ENCODE peak calls at places on chromosomes 6 and 20, in six cellular contexts. S is neural progenitor cell, A is GM23248, O is MM.1S, K is GM23338, G is SK-N-SH. V is an unnamed sample. For H3K4me1 and H3F3A, the result is how much of the 10 kb centered on the place peaks cover.

GRCh38 chr6:10695086-10695657 is 400 bp downstream of the PAK1IP1 start:
- DNase-seq in S (no peak), A (peak), O (peak), K (no peak), G (peak), V (no peak)

GRCh38 chr6:12548526-12548925 is 168.0 kb upstream of the PHACTR1 start:
- DNase-seq in S (no peak), A (peak), O (no peak), K (no peak), G (no peak), V (no peak)

GRCh38 chr20:21503345-21503744 is 10.5 kb downstream of the NKX2-2 start:
- DNase-seq in S (no peak), A (peak), O (peak), K (no peak), G (no peak), V (peak)

GRCh38 chr6:157240059-157240959 is 83.0 kb downstream of the TMEM242 start:
- DNase-seq in S (peak), A (peak), O (peak), K (no peak), G (no peak), V (peak)

GRCh38 chr20:50333856-50334255 is 143.2 kb downstream of the CEBPB start:
- DNase-seq in S (no peak), A (peak), O (no peak), K (no peak), G (no peak), V (peak)

GRCh38 chr6:75207211-75207984 is 1.5 kb upstream of the COL12A1 start:
- DNase-seq in S (peak), A (peak), O (no peak), K (peak), G (peak), V (no peak)

GRCh38 chr6:142696123-142696522 is 248.9 kb downstream of the HIVEP2 start:
- DNase-seq in S (no peak), A (peak), O (no peak), K (no peak), G (no peak), V (peak)

GRCh38 chr6:75488026-75488425 is 5.6 kb downstream of the FILIP1 start:
- DNase-seq in S (no peak), A (peak), O (no peak), K (no peak), G (no peak), V (no peak)

GRCh38 chr6:126605089-126605488 is 265.2 kb downstream of the CENPW start:
- DNase-seq in S (no peak), A (no peak), O (no peak), K (no peak), G (no peak), V (no peak)

GRCh38 chr6:99294786-99295185 is 54.7 kb downstream of the FAXC start:
- DNase-seq in S (no peak), A (no peak), O (no peak), K (no peak), G (no peak), V (no peak)

GRCh38 chr6:20302702-20303251 is 90.5 kb upstream of the MBOAT1 start:
- DNase-seq in S (no peak), A (peak), O (no peak), K (no peak), G (no peak), V (peak)

GRCh38 chr6:53861543-53861942 is 66.7 kb downstream of the LRRC1 start:
- DNase-seq in S (no peak), A (no peak), O (no peak), K (no peak), G (no peak), V (peak)

GRCh38 chr6:45898941-45899682 is 116.5 kb downstream of the CLIC5 start:
- DNase-seq in S (no peak), A (peak), O (no peak), K (peak), G (no peak), V (no peak)

GRCh38 chr6:45964300-45964699 is 51.4 kb downstream of the CLIC5 start:
- DNase-seq in S (no peak), A (no peak), O (no peak), K (no peak), G (no peak), V (no peak)

GRCh38 chr6:32668226-32668747 is 1.8 kb upstream of the HLA-DQB1 start:
- DNase-seq in S (peak), A (peak), O (peak), K (peak), G (no peak), V (peak)

GRCh38 chr20:22825076-22825475 is 210.0 kb upstream of the SSTR4 start:
- DNase-seq in S (no peak), A (peak), O (no peak), K (no peak), G (no peak), V (peak)

GRCh38 chr6:37680668-37681067 is 17.0 kb downstream of the MDGA1 start:
- DNase-seq in S (no peak), A (no peak), O (no peak), K (no peak), G (no peak), V (no peak)

GRCh38 chr6:142907017-142907470 is 37.9 kb downstream of the HIVEP2 start:
- DNase-seq in S (no peak), A (no peak), O (peak), K (no peak), G (no peak), V (no peak)

GRCh38 chr6:47334334-47334733 is 24.6 kb upstream of the TNFRSF21 start:
- DNase-seq in S (no peak), A (no peak), O (no peak), K (no peak), G (no peak), V (peak)

GRCh38 chr6:78538002-78538401 is 329.3 kb upstream of the IRAK1BP1 start:
- DNase-seq in S (no peak), A (peak), O (no peak), K (no peak), G (no peak), V (peak)

GRCh38 chr20:62694106-62694505 is 14.5 kb upstream of the NTSR1 start:
- DNase-seq in S (no peak), A (no peak), O (no peak), K (no peak), G (no peak), V (no peak)

DNA sequence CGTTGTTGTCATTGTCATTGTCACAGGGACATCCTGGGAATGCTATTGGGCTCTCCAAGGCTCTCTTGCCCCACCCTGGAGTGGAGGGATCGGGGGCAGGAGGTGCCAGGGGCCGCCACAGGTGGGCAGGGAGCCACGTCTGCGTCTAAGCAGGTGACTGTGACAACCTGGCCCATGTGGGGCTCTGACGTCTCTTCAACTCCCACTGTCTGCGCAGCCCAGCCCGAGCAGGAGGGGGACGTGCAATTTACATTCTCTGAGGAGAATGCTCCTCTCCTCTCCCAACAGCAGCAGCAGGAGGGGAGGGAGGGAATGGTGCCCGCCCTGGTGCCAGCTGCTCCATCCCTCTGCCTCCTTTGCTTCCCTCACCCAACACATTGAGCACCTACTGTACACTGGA is 50.1 kb downstream of the GRM4 start:
- DNase-seq in S (no peak), A (no peak), O (no peak), K (no peak), G (no peak), V (no peak)
- TF ChIP-seq EZH2phosphoT487 in S (no peak), A (no peak), O (no peak), K (no peak), G (no peak), V (no peak)

DNA sequence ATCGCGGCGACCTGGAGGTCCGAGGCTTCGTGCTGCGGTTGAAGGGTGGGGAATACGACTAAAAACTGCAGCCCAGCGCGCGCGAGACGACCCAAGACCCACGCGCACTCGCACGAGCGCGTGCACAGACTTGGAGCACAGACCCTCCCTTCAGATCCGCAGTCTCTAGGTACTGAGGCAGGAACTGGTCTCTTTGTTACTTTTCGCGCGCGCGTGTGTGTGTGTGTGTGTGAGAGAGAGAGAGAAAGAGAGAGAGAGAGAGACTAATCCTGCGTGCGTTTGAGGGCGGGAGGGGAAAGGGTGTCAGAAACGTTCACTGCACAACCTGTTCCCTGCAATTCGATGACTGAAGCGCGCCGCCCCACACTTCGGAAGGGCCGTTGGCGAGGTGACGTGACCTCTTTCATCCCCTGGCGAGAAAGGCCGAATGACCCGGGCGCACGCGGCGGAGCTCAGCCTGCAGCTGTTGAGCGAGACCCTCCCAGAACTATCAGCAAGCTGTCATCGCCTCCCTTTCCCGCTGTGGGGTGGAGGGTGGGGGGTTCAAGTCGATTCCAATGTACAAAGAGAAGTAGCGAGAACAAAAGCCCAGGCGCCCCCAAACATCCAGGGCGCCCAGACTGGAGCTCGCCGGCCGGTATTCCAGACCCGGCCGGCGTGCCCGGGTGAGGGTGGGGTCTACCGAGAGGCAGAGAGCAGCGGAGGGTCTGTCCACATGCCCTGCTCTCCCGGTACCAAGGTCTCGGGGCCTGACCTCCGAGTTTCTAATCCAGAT is 1.5 kb upstream of the TUBB2B start:
- DNase-seq in S (peak), A (no peak), O (no peak), K (peak), G (no peak), V (no peak)
- H3K4me1 ChIP-seq in S (under half), A (under half), O (under half), K (under half), G (under half), V (under half)

DNA sequence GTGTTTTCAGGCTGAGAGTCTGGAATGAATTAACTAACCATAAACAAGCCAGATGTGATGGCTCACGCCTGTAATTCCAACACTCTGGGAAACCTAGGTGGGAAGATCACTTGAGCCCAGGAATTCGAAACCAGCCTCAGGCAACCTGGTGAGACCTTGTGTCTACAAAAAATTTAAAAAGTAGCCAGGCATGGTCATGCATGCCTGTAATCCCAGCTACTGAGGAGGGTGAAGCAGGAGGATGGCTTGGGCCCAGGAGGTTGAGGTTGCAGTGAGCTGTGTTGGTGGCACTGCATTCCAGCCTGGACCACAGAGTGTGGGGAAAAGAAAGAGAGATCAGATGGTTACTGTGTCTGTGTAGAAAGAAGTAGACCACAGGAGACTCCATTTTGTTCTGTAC is 37.9 kb downstream of the DEK start:
- DNase-seq in S (no peak), A (peak), O (no peak), K (no peak), G (no peak), V (no peak)
- H3F3A ChIP-seq in S (half or more), A (under half), O (under half), K (under half), G (under half), V (under half)

GRCh38 chr6:43939281-43940070 is 169.5 kb downstream of the VEGFA start:
- DNase-seq in S (no peak), A (no peak), O (no peak), K (no peak), G (peak), V (no peak)
- TF ChIP-seq EZH2phosphoT487 in S (no peak), A (no peak), O (no peak), K (no peak), G (no peak), V (no peak)

DNA sequence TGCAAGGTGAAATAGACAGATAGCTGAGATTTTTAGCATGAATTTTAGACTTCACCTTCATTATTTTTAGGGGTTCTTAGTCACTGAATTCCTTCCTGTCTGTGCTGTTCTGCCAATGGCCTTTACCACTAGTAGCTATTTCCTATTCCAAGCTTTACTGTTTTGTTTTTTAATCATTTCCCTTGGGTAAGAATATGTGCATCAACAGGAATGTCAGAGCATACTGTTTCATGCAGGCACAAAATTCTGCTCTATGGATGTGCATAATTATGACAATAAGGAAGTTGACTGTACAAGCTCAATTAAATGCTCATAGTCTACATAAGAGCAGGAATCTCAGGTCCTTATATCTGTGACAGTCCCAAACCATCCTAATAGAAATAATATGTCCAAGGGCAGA is 5.0 kb downstream of the TNFAIP3 start:
- DNase-seq in S (no peak), A (peak), O (no peak), K (no peak), G (no peak), V (peak)
- H3K4me1 ChIP-seq in S (half or more), A (half or more), O (under half), K (under half), G (under half), V (under half)

DNA sequence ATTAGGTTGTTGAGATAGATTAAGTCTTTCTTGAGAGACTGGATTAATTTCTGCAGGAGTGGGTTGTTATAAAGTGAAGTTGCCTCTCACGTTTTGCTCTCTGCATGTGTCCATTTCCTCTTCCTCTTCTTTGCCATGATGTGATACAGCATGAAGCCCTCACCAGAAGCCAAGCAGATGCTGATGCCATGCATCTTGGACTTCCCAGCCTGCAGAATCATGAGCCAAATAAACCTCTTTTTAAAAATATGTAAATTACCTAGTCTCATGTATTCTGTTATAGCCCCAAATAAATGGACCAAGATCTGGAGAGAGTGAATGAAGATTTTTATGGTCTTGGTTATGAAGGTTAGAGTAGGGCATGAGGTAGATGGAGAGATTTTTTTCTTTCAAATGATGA is 111.6 kb upstream of the MAN1A1 start:
- DNase-seq in S (no peak), A (no peak), O (no peak), K (no peak), G (no peak), V (no peak)
- H3F3A ChIP-seq in S (under half), A (under half), O (half or more), K (under half), G (under half), V (under half)

GRCh38 chr20:4161447-4162251 is 146.3 kb upstream of the RNF24 start:
- DNase-seq in S (no peak), A (no peak), O (peak), K (peak), G (no peak), V (peak)
- TF ChIP-seq EZH2phosphoT487 in S (no peak), A (no peak), O (no peak), K (no peak), G (no peak), V (no peak)

GRCh38 chr6:35048631-35049083 is 92.5 kb downstream of the TCP11 start:
- DNase-seq in S (peak), A (peak), O (peak), K (peak), G (peak), V (no peak)
- H3K4me1 ChIP-seq in S (half or more), A (half or more), O (under half), K (half or more), G (under half), V (under half)

DNA sequence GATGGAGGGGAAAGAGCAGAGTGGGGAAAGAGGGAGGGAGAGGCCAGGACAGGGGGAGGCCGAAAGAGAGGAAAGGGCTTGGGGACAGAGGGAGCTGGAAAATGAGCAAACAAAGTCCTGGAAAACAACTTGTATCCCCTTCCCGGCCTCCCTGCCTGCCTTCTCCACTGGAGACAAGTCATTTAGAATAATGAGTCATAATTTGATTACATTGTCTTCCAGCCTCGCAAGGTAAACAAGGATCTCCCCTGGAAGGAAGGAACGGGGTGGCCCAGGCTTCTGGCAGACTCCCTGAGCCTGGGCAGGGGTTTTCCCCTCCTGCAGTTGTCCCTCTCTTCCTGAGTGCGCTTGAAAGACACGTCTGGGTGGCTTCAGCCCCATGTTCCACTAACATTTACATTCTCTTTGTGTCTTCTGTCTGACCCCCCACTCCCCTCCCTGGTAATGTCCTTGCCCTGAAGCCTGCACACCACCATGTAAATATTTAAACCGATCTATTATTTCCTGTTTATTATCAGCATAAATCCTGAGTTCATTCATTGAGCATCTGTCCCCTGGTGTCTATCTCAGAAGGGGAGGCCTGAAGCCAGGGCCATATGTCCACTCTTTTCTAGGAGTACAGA is 12.1 kb upstream of the MRPS18A start:
- DNase-seq in S (no peak), A (peak), O (no peak), K (no peak), G (no peak), V (peak)
- H3F3A ChIP-seq in S (half or more), A (under half), O (under half), K (under half), G (under half), V (under half)

V was measured in PC-3.